ENCODE peak calls at places on chromosomes 7 and 10, in nine cellular contexts. B is prostate gland; Z is SK-MEL-5; H is anterior cingulate cortex; X is endothelial cell; O is activated CD8-positive, alpha-beta memory T cell treated with anti-CD3 and anti-CD28 coated beads for 24 hours; Q is A549; I is adrenal gland; A is IMR-90. R is an unnamed sample.

GRCh38 chr7:28106316-28106957 is 74.2 kb downstream of the JAZF1 start:
- DNase-seq in B (no peak), Z (no peak), H (no peak), X (no peak), O (no peak), Q (no peak), I (no peak), A (peak; percentile 93), R (no peak)

GRCh38 chr7:112129655-112130323 is 76.4 kb downstream of the DOCK4 start:
- DNase-seq in B (peak; percentile 48), Z (no peak), H (no peak), X (no peak), O (no peak), Q (no peak), I (peak; percentile 26), A (no peak), R (no peak)

GRCh38 chr7:8040768-8041369 is 72.3 kb downstream of the GLCCI1 start:
- DNase-seq in B (no peak), Z (no peak), H (no peak), X (no peak), O (no peak), Q (no peak), I (no peak), A (no peak), R (no peak)

GRCh38 chr7:28408105-28408973 is 4.0 kb upstream of the CREB5 start:
- DNase-seq in B (no peak), Z (no peak), H (no peak), X (peak; percentile 23), O (peak; percentile 65), Q (no peak), I (no peak), A (peak; percentile 81), R (peak; percentile 53)

GRCh38 chr7:108348913-108349312 is 107.3 kb downstream of the NRCAM start:
- DNase-seq in B (no peak), Z (no peak), H (no peak), X (no peak), O (no peak), Q (peak; percentile 28), I (peak; percentile 45), A (peak; percentile 29), R (peak; percentile 36)

GRCh38 chr10:11207276-11207809 is 189.7 kb downstream of the CELF2 start:
- DNase-seq in B (no peak), Z (no peak), H (no peak), X (no peak), O (no peak), Q (no peak), I (no peak), A (no peak), R (no peak)

GRCh38 chr7:138396251-138397070 is 63.6 kb upstream of the TRIM24 start:
- DNase-seq in B (no peak), Z (no peak), H (no peak), X (no peak), O (no peak), Q (peak; percentile 18), I (no peak), A (no peak), R (no peak)

GRCh38 chr7:55111007-55111406 is 92.2 kb downstream of the EGFR start:
- DNase-seq in B (no peak), Z (no peak), H (no peak), X (no peak), O (no peak), Q (no peak), I (no peak), A (peak; percentile 80), R (no peak)

GRCh38 chr10:84156768-84157167 is 16.8 kb upstream of the GPR15LG start:
- DNase-seq in B (no peak), Z (no peak), H (no peak), X (no peak), O (peak; percentile 72), Q (no peak), I (no peak), A (peak; percentile 10), R (peak; percentile 36)

R was measured in RKO.